ENCODE peak calls at places on chromosomes 5 and 9, in five cellular contexts. B is mucosa of descending colon, F is cardiac fibroblast, A is mesenchymal stem cell, I is sigmoid colon. U is an unnamed sample.

GRCh38 chr5:139636207-139636792 is 11.8 kb upstream of the CXXC5 start:
- DNase-seq in B (peak; percentile 68), F (no peak), A (no peak), I (no peak), U (no peak)

GRCh38 chr9:113590991-113591898 is 127.7 kb downstream of the RGS3 start:
- DNase-seq in B (peak; percentile 85), F (peak; percentile 85), A (peak; percentile 80), I (peak; percentile 90), U (no peak)

GRCh38 chr9:114216081-114216480 is 60.7 kb downstream of the COL27A1 start:
- DNase-seq in B (no peak), F (peak; percentile 84), A (no peak), I (no peak), U (no peak)

GRCh38 chr5:180373475-180374269 is 20.5 kb upstream of the GFPT2 start:
- DNase-seq in B (no peak), F (no peak), A (no peak), I (no peak), U (no peak)

GRCh38 chr5:171806976-171807823 is 21.6 kb downstream of the SMIM23 start:
- DNase-seq in B (no peak), F (no peak), A (no peak), I (no peak), U (no peak)

GRCh38 chr5:61299254-61299653 is 32.8 kb upstream of the ZSWIM6 start:
- DNase-seq in B (no peak), F (peak; percentile 52), A (no peak), I (no peak), U (no peak)

GRCh38 chr5:37071901-37072581 is 177.1 kb downstream of the CPLANE1 start:
- DNase-seq in B (no peak), F (peak; percentile 94), A (peak; percentile 71), I (no peak), U (peak; percentile 32)

GRCh38 chr9:128846680-128847030 is 17.1 kb upstream of the SPOUT1 start:
- DNase-seq in B (no peak), F (no peak), A (no peak), I (no peak), U (no peak)

GRCh38 chr9:134275379-134275778 is 50.9 kb upstream of the RXRA start:
- DNase-seq in B (no peak), F (no peak), A (no peak), I (no peak), U (no peak)

GRCh38 chr5:16418471-16418922 is 47.1 kb downstream of the ZNF622 start:
- DNase-seq in B (no peak), F (no peak), A (no peak), I (no peak), U (no peak)

GRCh38 chr9:32419921-32420320 is 35.5 kb downstream of the ACO1 start:
- DNase-seq in B (no peak), F (peak; percentile 32), A (no peak), I (no peak), U (no peak)

GRCh38 chr5:139796061-139796806 is 626 bp downstream of the PSD2 start:
- DNase-seq in B (no peak), F (no peak), A (no peak), I (no peak), U (no peak)

GRCh38 chr5:13505326-13505725 is 439.2 kb downstream of the DNAH5 start:
- DNase-seq in B (no peak), F (no peak), A (no peak), I (no peak), U (no peak)

GRCh38 chr5:143318270-143318669 is 85.2 kb downstream of the NR3C1 start:
- DNase-seq in B (no peak), F (no peak), A (no peak), I (no peak), U (no peak)

GRCh38 chr5:127830829-127831598 is 127.8 kb downstream of the CCDC192 start:
- DNase-seq in B (no peak), F (no peak), A (no peak), I (no peak), U (no peak)

GRCh38 chr9:79471577-79472543 is 99.9 kb upstream of the TLE4 start:
- DNase-seq in B (peak; percentile 64), F (peak; percentile 76), A (peak; percentile 25), I (peak; percentile 78), U (peak; percentile 20)

GRCh38 chr5:65364907-65365306 is 116.8 kb downstream of the ADAMTS6 start:
- DNase-seq in B (no peak), F (peak; percentile 31), A (peak; percentile 40), I (no peak), U (no peak)

GRCh38 chr5:149732500-149733128 is 2.5 kb downstream of the PPARGC1B start:
- DNase-seq in B (peak; percentile 82), F (peak; percentile 38), A (peak; percentile 46), I (peak; percentile 90), U (no peak)

GRCh38 chr5:36040651-36041536 is 25.8 kb downstream of the UGT3A2 start:
- DNase-seq in B (no peak), F (no peak), A (no peak), I (no peak), U (no peak)

GRCh38 chr9:92004045-92004392 is 54.0 kb upstream of the ROR2 start:
- DNase-seq in B (no peak), F (no peak), A (no peak), I (no peak), U (no peak)

GRCh38 chr5:78819707-78820106 is 165.4 kb downstream of the ARSB start:
- DNase-seq in B (no peak), F (no peak), A (no peak), I (no peak), U (no peak)

GRCh38 chr9:112430006-112430522 is 50.2 kb downstream of the HSDL2 start:
- DNase-seq in B (no peak), F (no peak), A (no peak), I (no peak), U (no peak)

GRCh38 chr9:29769019-29769418 is 2195.7 kb upstream of the C9orf72 start:
- DNase-seq in B (no peak), F (no peak), A (no peak), I (no peak), U (no peak)

DNA sequence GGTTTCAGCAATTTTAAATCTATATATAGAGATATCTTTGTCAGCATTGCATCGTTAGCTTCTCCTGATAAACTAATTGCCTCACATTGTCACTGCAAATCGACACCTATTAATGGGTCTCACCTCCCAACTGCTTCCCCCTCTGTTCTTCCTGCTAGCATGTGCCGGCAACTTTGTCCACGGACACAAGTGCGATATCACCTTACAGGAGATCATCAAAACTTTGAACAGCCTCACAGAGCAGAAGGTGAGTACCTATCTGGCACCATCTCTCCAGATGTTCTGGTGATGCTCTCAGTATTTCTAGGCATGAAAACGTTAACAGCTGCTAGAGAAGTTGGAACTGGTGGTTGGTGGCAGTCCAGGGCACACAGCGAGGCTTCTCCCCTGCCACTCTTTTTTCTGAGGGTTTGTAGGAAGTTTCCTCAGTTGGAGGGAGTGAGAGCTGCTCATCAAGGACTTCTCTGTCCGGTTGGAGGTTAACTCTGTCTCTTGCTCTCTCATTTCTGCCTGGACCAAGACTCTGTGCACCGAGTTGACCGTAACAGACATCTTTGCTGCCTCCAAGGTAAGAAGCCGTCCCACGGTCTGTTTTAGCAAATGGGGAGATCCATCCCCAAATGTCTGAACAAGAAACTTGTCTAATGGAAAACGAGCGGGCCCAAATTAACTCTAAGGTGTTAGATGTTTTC is at the start of gene IL4:
- DNase-seq in B (no peak), F (no peak), A (no peak), I (no peak), U (no peak)
- H3K4me3 ChIP-seq in B (no peak within 1 kb of the TSS), F (no peak within 1 kb of the TSS), A (peak within 1 kb of the TSS; percentile 66), I (no peak within 1 kb of the TSS), U (no peak within 1 kb of the TSS)

DNA sequence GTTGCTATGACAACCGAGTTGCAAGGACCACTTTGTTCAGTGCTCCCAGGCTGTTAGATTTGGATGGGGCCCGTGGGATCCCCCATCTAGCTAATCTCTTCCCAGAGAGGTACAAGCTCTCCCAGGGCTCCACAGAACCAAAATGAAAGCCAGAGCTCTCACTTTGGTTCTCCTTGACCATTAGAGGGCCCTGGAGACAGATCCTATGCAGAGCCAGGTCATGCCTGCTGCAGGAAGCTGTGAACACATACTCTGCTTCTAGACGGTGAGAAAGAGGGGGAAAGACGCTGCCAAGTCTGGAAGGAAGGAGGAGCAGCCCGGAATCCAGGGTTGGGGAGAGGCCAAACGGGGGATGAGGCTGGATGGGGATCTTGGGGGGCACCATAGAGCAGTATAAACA is 224.5 kb downstream of the GABBR2 start:
- DNase-seq in B (no peak), F (peak; percentile 60), A (no peak), I (no peak), U (no peak)
- H3K4me3 ChIP-seq in B (no peak overlapping the region), F (no peak overlapping the region), A (no peak overlapping the region), I (no peak overlapping the region), U (no peak overlapping the region)

GRCh38 chr5:179343021-179343781 is 2.1 kb downstream of the ADAMTS2 start:
- DNase-seq in B (no peak), F (no peak), A (peak; percentile 18), I (no peak), U (no peak)
- H3K4me3 ChIP-seq in B (no peak overlapping the region), F (peak overlapping the region; percentile 90), A (peak overlapping the region; percentile 90), I (peak overlapping the region; percentile 87), U (peak overlapping the region; percentile 89)

GRCh38 chr9:136983167-136983566 is 374 bp downstream of the LCNL1 start:
- DNase-seq in B (no peak), F (no peak), A (no peak), I (no peak), U (no peak)

GRCh38 chr9:136983611-136984314 is 970 bp downstream of the LCNL1 start:
- DNase-seq in B (no peak), F (no peak), A (no peak), I (no peak), U (no peak)

GRCh38 chr9:136984464-136985026 is 1.8 kb downstream of the LCNL1 start:
- DNase-seq in B (no peak), F (no peak), A (no peak), I (no peak), U (no peak)

GRCh38 chr9:136985853-136986252 is 3.1 kb downstream of the LCNL1 start:
- DNase-seq in B (no peak), F (no peak), A (no peak), I (no peak), U (no peak)

GRCh38 chr9:136985027-136985602 is 2.3 kb downstream of the LCNL1 start:
- DNase-seq in B (no peak), F (no peak), A (no peak), I (no peak), U (no peak)
- H3K4me3 ChIP-seq in B (no peak overlapping the region), F (no peak overlapping the region), A (no peak overlapping the region), I (no peak overlapping the region), U (no peak overlapping the region)

DNA sequence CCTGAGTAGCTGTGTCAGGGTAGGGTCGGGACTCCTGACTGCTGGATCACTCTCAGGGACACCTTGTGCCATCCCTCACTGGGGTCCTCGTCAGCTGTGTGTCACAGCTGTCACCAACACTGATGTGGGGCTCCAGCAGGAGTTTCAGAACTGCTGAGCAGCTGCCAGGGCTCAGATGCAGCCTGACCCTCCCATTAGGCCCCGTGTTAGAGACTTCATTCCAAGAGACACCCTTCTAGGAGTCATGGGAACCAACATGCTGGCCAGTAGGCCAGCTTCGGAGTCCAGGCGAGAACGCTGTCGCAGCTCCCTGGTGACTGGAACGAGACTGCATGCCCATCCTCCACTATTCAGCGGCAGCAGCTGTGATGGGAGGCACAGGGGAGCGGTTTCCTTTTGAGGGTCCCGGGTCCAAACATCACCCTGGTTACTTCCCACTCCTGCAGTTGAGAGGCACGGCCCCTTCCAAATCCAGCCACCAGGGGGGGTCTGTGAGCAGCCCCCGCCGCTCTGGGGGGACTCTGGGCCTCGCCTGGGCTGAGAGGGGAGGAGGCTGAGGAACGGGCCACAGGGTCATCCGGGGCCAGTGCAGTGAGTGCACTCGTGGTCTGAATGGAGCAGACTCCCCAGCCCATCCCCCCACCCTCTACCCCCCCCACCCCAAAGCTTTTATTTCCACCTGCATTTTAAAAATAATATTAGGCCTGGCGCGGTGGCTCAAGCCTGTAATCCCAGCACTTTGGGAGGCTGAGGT is 12.6 kb upstream of the TCF7 start:
- DNase-seq in B (peak; percentile 78), F (peak; percentile 38), A (peak; percentile 37), I (peak; percentile 77), U (no peak)
- H3K4me3 ChIP-seq in B (no peak overlapping the region), F (no peak overlapping the region), A (no peak overlapping the region), I (no peak overlapping the region), U (no peak overlapping the region)